ENCODE peak calls at places on chromosomes 12 and 14, in eight cellular contexts. One of them, this sample, is unnamed.

GRCh38 chr12:115943630-115944391 is 333.7 kb downstream of the MED13L start:
- DNase-seq in upper lobe of left lung: no peak
- DNase-seq in CD8-positive, alpha-beta T cell: no peak
- DNase-seq in Peyer's patch: no peak
- DNase-seq in thoracic aorta: no peak
- DNase-seq in breast epithelium: no peak
- DNase-seq in left lung: peak; percentile 48
- DNase-seq in neural progenitor cell: no peak
- DNase-seq in this sample: no peak

GRCh38 chr14:55332654-55333570 is 61.7 kb downstream of the FBXO34 start:
- DNase-seq in left lung: no peak
- DNase-seq in Peyer's patch: no peak
- DNase-seq in breast epithelium: no peak
- DNase-seq in thoracic aorta: no peak
- DNase-seq in neural progenitor cell: no peak
- DNase-seq in CD8-positive, alpha-beta T cell: no peak
- DNase-seq in upper lobe of left lung: no peak
- DNase-seq in this sample: no peak

GRCh38 chr14:83988274-83988673 is 1541.7 kb upstream of the FLRT2 start:
- DNase-seq in Peyer's patch: no peak
- DNase-seq in neural progenitor cell: no peak
- DNase-seq in breast epithelium: no peak
- DNase-seq in CD8-positive, alpha-beta T cell: no peak
- DNase-seq in upper lobe of left lung: no peak
- DNase-seq in thoracic aorta: no peak
- DNase-seq in left lung: no peak
- DNase-seq in this sample: peak; percentile 85

GRCh38 chr12:116339800-116340371 is 62.4 kb upstream of the MED13L start:
- DNase-seq in breast epithelium: no peak
- DNase-seq in upper lobe of left lung: no peak
- DNase-seq in neural progenitor cell: no peak
- DNase-seq in Peyer's patch: no peak
- DNase-seq in CD8-positive, alpha-beta T cell: no peak
- DNase-seq in left lung: no peak
- DNase-seq in thoracic aorta: no peak
- DNase-seq in this sample: no peak

GRCh38 chr14:92986254-92987147 is 63.6 kb downstream of the CHGA start:
- DNase-seq in Peyer's patch: no peak
- DNase-seq in thoracic aorta: peak; percentile 59
- DNase-seq in breast epithelium: no peak
- DNase-seq in upper lobe of left lung: peak; percentile 81
- DNase-seq in neural progenitor cell: no peak
- DNase-seq in CD8-positive, alpha-beta T cell: no peak
- DNase-seq in left lung: peak; percentile 57
- DNase-seq in this sample: peak; percentile 75

GRCh38 chr12:45727994-45728624 is 1.4 kb upstream of the ARID2 start:
- DNase-seq in thoracic aorta: no peak
- DNase-seq in left lung: no peak
- DNase-seq in Peyer's patch: peak; percentile 28
- DNase-seq in CD8-positive, alpha-beta T cell: no peak
- DNase-seq in breast epithelium: no peak
- DNase-seq in neural progenitor cell: no peak
- DNase-seq in upper lobe of left lung: no peak
- DNase-seq in this sample: peak; percentile 65

GRCh38 chr12:39620664-39621658 is 1.4 kb upstream of the ABCD2 start:
- DNase-seq in left lung: no peak
- DNase-seq in neural progenitor cell: no peak
- DNase-seq in Peyer's patch: peak; percentile 45
- DNase-seq in CD8-positive, alpha-beta T cell: peak; percentile 23
- DNase-seq in breast epithelium: no peak
- DNase-seq in upper lobe of left lung: no peak
- DNase-seq in thoracic aorta: no peak
- DNase-seq in this sample: peak; percentile 19

GRCh38 chr12:25819713-25820112 is 138.8 kb upstream of the RASSF8 start:
- DNase-seq in Peyer's patch: no peak
- DNase-seq in upper lobe of left lung: no peak
- DNase-seq in breast epithelium: no peak
- DNase-seq in left lung: no peak
- DNase-seq in neural progenitor cell: no peak
- DNase-seq in CD8-positive, alpha-beta T cell: no peak
- DNase-seq in thoracic aorta: no peak
- DNase-seq in this sample: no peak

GRCh38 chr12:112430929-112431328 is 12.2 kb downstream of the PTPN11 start:
- DNase-seq in breast epithelium: no peak
- DNase-seq in upper lobe of left lung: no peak
- DNase-seq in thoracic aorta: no peak
- DNase-seq in left lung: no peak
- DNase-seq in Peyer's patch: no peak
- DNase-seq in neural progenitor cell: no peak
- DNase-seq in CD8-positive, alpha-beta T cell: no peak
- DNase-seq in this sample: no peak

GRCh38 chr12:66623455-66623854 is 55.4 kb downstream of the GRIP1 start:
- DNase-seq in breast epithelium: no peak
- DNase-seq in upper lobe of left lung: no peak
- DNase-seq in left lung: no peak
- DNase-seq in CD8-positive, alpha-beta T cell: no peak
- DNase-seq in Peyer's patch: no peak
- DNase-seq in thoracic aorta: no peak
- DNase-seq in neural progenitor cell: no peak
- DNase-seq in this sample: no peak

GRCh38 chr12:54879579-54879978 is 25.3 kb downstream of the MUCL1 start:
- DNase-seq in upper lobe of left lung: no peak
- DNase-seq in neural progenitor cell: no peak
- DNase-seq in left lung: no peak
- DNase-seq in thoracic aorta: no peak
- DNase-seq in Peyer's patch: no peak
- DNase-seq in breast epithelium: no peak
- DNase-seq in CD8-positive, alpha-beta T cell: no peak
- DNase-seq in this sample: peak; percentile 7

GRCh38 chr12:54411398-54412241 is 7.4 kb downstream of the ITGA5 start:
- DNase-seq in left lung: peak; percentile 85
- DNase-seq in neural progenitor cell: no peak
- DNase-seq in CD8-positive, alpha-beta T cell: no peak
- DNase-seq in upper lobe of left lung: peak; percentile 86
- DNase-seq in breast epithelium: no peak
- DNase-seq in thoracic aorta: no peak
- DNase-seq in Peyer's patch: no peak
- DNase-seq in this sample: peak; percentile 94

DNA sequence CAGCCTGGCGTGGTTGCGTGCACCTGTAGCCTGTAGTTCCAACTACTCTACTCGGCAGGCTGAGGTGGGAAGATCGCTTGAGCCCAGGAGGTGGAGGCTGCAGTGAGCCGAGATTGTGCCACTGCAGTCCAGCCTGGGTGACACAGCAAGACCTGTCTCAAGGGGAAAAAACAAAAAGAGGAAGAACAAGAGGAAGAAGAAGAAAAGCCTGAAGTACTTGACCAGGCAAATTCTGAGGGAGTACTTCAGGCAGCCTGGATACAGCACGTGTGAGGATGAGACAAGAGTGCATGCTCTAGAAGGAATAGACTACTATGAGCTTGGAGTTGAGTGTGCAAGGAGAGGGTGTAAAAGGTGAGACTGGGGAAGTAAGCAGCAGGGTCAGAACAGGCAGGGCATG is 1.8 kb downstream of the GDF3 start:
- DNase-seq in left lung: no peak
- DNase-seq in breast epithelium: no peak
- DNase-seq in neural progenitor cell: no peak
- DNase-seq in upper lobe of left lung: no peak
- DNase-seq in CD8-positive, alpha-beta T cell: no peak
- DNase-seq in thoracic aorta: no peak
- DNase-seq in Peyer's patch: no peak
- DNase-seq in this sample: no peak
- H3K9me3 ChIP-seq in left lung: no peaks in the 10 kb centered on the region
- H3K9me3 ChIP-seq in breast epithelium: no peaks in the 10 kb centered on the region
- H3K9me3 ChIP-seq in neural progenitor cell: no peaks in the 10 kb centered on the region
- H3K9me3 ChIP-seq in upper lobe of left lung: no peaks in the 10 kb centered on the region
- H3K9me3 ChIP-seq in CD8-positive, alpha-beta T cell: no peaks in the 10 kb centered on the region
- H3K9me3 ChIP-seq in thoracic aorta: no peaks in the 10 kb centered on the region
- H3K9me3 ChIP-seq in Peyer's patch: no peaks in the 10 kb centered on the region
- H3K9me3 ChIP-seq in this sample: no peaks in the 10 kb centered on the region

GRCh38 chr12:120234643-120235368 is 30.7 kb downstream of the PXN start:
- DNase-seq in thoracic aorta: peak; percentile 87
- DNase-seq in upper lobe of left lung: peak; percentile 89
- DNase-seq in neural progenitor cell: peak; percentile 71
- DNase-seq in breast epithelium: peak; percentile 91
- DNase-seq in Peyer's patch: peak; percentile 32
- DNase-seq in CD8-positive, alpha-beta T cell: no peak
- DNase-seq in left lung: peak; percentile 78
- DNase-seq in this sample: peak; percentile 94
- H3K4me1 ChIP-seq in thoracic aorta: peaks cover 92% of the 10 kb centered on the region
- H3K4me1 ChIP-seq in upper lobe of left lung: peaks cover 98% of the 10 kb centered on the region
- H3K4me1 ChIP-seq in neural progenitor cell: peaks cover 42% of the 10 kb centered on the region
- H3K4me1 ChIP-seq in breast epithelium: peaks cover 48% of the 10 kb centered on the region
- H3K4me1 ChIP-seq in Peyer's patch: peaks cover 100% of the 10 kb centered on the region
- H3K4me1 ChIP-seq in CD8-positive, alpha-beta T cell: peaks cover 81% of the 10 kb centered on the region
- H3K4me1 ChIP-seq in left lung: peaks cover 100% of the 10 kb centered on the region
- H3K4me1 ChIP-seq in this sample: peaks cover 84% of the 10 kb centered on the region

DNA sequence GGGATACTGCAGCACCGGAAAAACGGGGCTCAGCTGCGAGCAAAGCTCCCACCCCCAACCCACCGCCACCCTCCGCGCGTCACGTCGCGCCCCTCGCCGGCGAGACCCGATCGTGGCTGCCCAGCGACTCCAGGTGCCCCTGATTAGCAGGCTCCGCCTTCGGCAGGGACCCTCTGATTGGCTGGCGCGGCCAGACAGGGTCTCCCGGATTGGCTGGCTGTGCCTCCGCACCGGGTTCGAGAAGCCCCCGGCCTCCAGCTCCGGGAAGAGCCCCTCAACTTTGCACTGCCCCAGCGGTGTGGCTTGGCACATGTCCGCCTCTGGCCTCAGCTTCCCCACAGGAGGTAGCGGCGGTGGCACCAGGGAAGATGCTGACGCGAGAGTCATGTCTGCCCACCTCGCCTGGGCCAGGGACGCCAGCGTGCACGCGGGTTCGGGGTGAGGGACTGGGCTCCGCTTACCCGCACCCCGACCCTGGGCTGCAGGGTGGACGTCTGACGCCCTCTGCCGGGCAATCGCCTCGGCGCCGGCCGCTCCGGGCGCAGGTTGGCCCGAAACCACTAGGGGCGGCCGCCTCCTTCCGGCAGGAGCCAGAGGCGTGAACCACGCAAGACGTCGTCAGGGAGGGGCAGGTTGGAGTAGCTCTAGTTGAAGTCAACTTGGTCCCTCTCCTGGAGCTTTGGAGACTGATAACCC is 496 bp upstream of the RHOF start:
- DNase-seq in left lung: peak; percentile 94
- DNase-seq in thoracic aorta: no peak
- DNase-seq in CD8-positive, alpha-beta T cell: peak; percentile 95
- DNase-seq in breast epithelium: peak; percentile 89
- DNase-seq in Peyer's patch: peak; percentile 91
- DNase-seq in neural progenitor cell: peak; percentile 96
- DNase-seq in upper lobe of left lung: peak; percentile 96
- DNase-seq in this sample: peak; percentile 97
- H3K4me3 ChIP-seq in left lung: peak overlapping the region; percentile 69
- H3K4me3 ChIP-seq in thoracic aorta: peak overlapping the region; percentile 77
- H3K4me3 ChIP-seq in CD8-positive, alpha-beta T cell: peak overlapping the region; percentile 93
- H3K4me3 ChIP-seq in breast epithelium: peak overlapping the region; percentile 73
- H3K4me3 ChIP-seq in Peyer's patch: peak overlapping the region; percentile 77
- H3K4me3 ChIP-seq in neural progenitor cell: peak overlapping the region; percentile 56
- H3K4me3 ChIP-seq in upper lobe of left lung: peak overlapping the region; percentile 57
- H3K4me3 ChIP-seq in this sample: peak overlapping the region; percentile 77

GRCh38 chr12:59850268-59850667 is 254.4 kb downstream of the SLC16A7 start:
- DNase-seq in breast epithelium: no peak
- DNase-seq in neural progenitor cell: peak; percentile 6
- DNase-seq in thoracic aorta: no peak
- DNase-seq in upper lobe of left lung: no peak
- DNase-seq in Peyer's patch: no peak
- DNase-seq in left lung: no peak
- DNase-seq in CD8-positive, alpha-beta T cell: no peak
- DNase-seq in this sample: no peak

GRCh38 chr12:59843260-59843843 is 247.5 kb downstream of the SLC16A7 start:
- DNase-seq in Peyer's patch: no peak
- DNase-seq in upper lobe of left lung: no peak
- DNase-seq in breast epithelium: no peak
- DNase-seq in neural progenitor cell: no peak
- DNase-seq in thoracic aorta: no peak
- DNase-seq in CD8-positive, alpha-beta T cell: no peak
- DNase-seq in left lung: no peak
- DNase-seq in this sample: no peak

GRCh38 chr12:59844775-59845174 is 248.9 kb downstream of the SLC16A7 start:
- DNase-seq in neural progenitor cell: no peak
- DNase-seq in breast epithelium: no peak
- DNase-seq in CD8-positive, alpha-beta T cell: no peak
- DNase-seq in thoracic aorta: no peak
- DNase-seq in left lung: no peak
- DNase-seq in upper lobe of left lung: no peak
- DNase-seq in Peyer's patch: no peak
- DNase-seq in this sample: no peak

GRCh38 chr12:59847127-59847526 is 251.3 kb downstream of the SLC16A7 start:
- DNase-seq in upper lobe of left lung: no peak
- DNase-seq in CD8-positive, alpha-beta T cell: no peak
- DNase-seq in left lung: no peak
- DNase-seq in Peyer's patch: no peak
- DNase-seq in neural progenitor cell: no peak
- DNase-seq in thoracic aorta: no peak
- DNase-seq in breast epithelium: no peak
- DNase-seq in this sample: no peak
- H3K9me3 ChIP-seq in upper lobe of left lung: no peaks in the 10 kb centered on the region
- H3K9me3 ChIP-seq in CD8-positive, alpha-beta T cell: no peaks in the 10 kb centered on the region
- H3K9me3 ChIP-seq in left lung: no peaks in the 10 kb centered on the region
- H3K9me3 ChIP-seq in Peyer's patch: no peaks in the 10 kb centered on the region
- H3K9me3 ChIP-seq in neural progenitor cell: no peaks in the 10 kb centered on the region
- H3K9me3 ChIP-seq in thoracic aorta: no peaks in the 10 kb centered on the region
- H3K9me3 ChIP-seq in breast epithelium: no peaks in the 10 kb centered on the region
- H3K9me3 ChIP-seq in this sample: no peaks in the 10 kb centered on the region

GRCh38 chr14:24694680-24695079 is 60.7 kb upstream of the GZMB start:
- DNase-seq in left lung: no peak
- DNase-seq in breast epithelium: no peak
- DNase-seq in thoracic aorta: no peak
- DNase-seq in upper lobe of left lung: no peak
- DNase-seq in neural progenitor cell: no peak
- DNase-seq in CD8-positive, alpha-beta T cell: no peak
- DNase-seq in Peyer's patch: no peak
- DNase-seq in this sample: no peak
- H3K4me1 ChIP-seq in left lung: peaks cover 12% of the 10 kb centered on the region
- H3K4me1 ChIP-seq in breast epithelium: no peaks in the 10 kb centered on the region
- H3K4me1 ChIP-seq in thoracic aorta: no peaks in the 10 kb centered on the region
- H3K4me1 ChIP-seq in upper lobe of left lung: peaks cover 3% of the 10 kb centered on the region
- H3K4me1 ChIP-seq in neural progenitor cell: no peaks in the 10 kb centered on the region
- H3K4me1 ChIP-seq in CD8-positive, alpha-beta T cell: peaks cover 55% of the 10 kb centered on the region
- H3K4me1 ChIP-seq in Peyer's patch: no peaks in the 10 kb centered on the region
- H3K4me1 ChIP-seq in this sample: peaks cover 13% of the 10 kb centered on the region

This sample was measured in adipocyte.